ENCODE peak calls at places on chromosomes 1 and 21, in five cellular contexts. One of them, this sample, is unnamed.

GRCh38 chr1:158053276-158053675 is 59.8 kb downstream of the KIRREL1 start:
- DNase-seq in mesendoderm: no peak
- DNase-seq in mesenchymal stem cell: peak; percentile 53
- DNase-seq in H9: no peak
- DNase-seq in IMR-90: peak; percentile 26
- DNase-seq in this sample: no peak

GRCh38 chr1:167272375-167272957 is 51.8 kb downstream of the POU2F1 start:
- DNase-seq in mesenchymal stem cell: no peak
- DNase-seq in H9: no peak
- DNase-seq in mesendoderm: no peak
- DNase-seq in IMR-90: no peak
- DNase-seq in this sample: no peak

GRCh38 chr1:246527402-246528088 is 20.5 kb upstream of the SMYD3 start:
- DNase-seq in IMR-90: no peak
- DNase-seq in mesenchymal stem cell: no peak
- DNase-seq in H9: no peak
- DNase-seq in mesendoderm: no peak
- DNase-seq in this sample: no peak

GRCh38 chr1:239197871-239198270 is 188.5 kb upstream of the CHRM3 start:
- DNase-seq in mesenchymal stem cell: no peak
- DNase-seq in H9: no peak
- DNase-seq in IMR-90: no peak
- DNase-seq in mesendoderm: no peak
- DNase-seq in this sample: no peak

GRCh38 chr1:72296481-72296880 is 14.1 kb upstream of the NEGR1 start:
- DNase-seq in H9: no peak
- DNase-seq in IMR-90: no peak
- DNase-seq in mesenchymal stem cell: no peak
- DNase-seq in mesendoderm: no peak
- DNase-seq in this sample: no peak

GRCh38 chr1:72202761-72203160 is 79.6 kb downstream of the NEGR1 start:
- DNase-seq in H9: no peak
- DNase-seq in mesenchymal stem cell: peak; percentile 7
- DNase-seq in IMR-90: peak; percentile 45
- DNase-seq in mesendoderm: no peak
- DNase-seq in this sample: no peak

GRCh38 chr1:7485086-7485780 is 285.9 kb upstream of the VAMP3 start:
- DNase-seq in mesendoderm: no peak
- DNase-seq in mesenchymal stem cell: no peak
- DNase-seq in IMR-90: peak; percentile 23
- DNase-seq in H9: no peak
- DNase-seq in this sample: no peak

GRCh38 chr1:108646265-108646660 is 14.6 kb downstream of the HENMT1 start:
- DNase-seq in mesenchymal stem cell: no peak
- DNase-seq in H9: no peak
- DNase-seq in mesendoderm: no peak
- DNase-seq in IMR-90: no peak
- DNase-seq in this sample: no peak

GRCh38 chr1:208225954-208226937 is 17.9 kb downstream of the PLXNA2 start:
- DNase-seq in mesendoderm: no peak
- DNase-seq in IMR-90: no peak
- DNase-seq in H9: no peak
- DNase-seq in mesenchymal stem cell: peak; percentile 59
- DNase-seq in this sample: no peak

GRCh38 chr1:75034376-75034775 is 99.8 kb upstream of the LHX8 start:
- DNase-seq in mesendoderm: peak; percentile 28
- DNase-seq in mesenchymal stem cell: no peak
- DNase-seq in H9: no peak
- DNase-seq in IMR-90: no peak
- DNase-seq in this sample: no peak

GRCh38 chr1:228276361-228276831 is 68.6 kb downstream of the OBSCN start:
- DNase-seq in H9: no peak
- DNase-seq in IMR-90: no peak
- DNase-seq in mesenchymal stem cell: peak; percentile 5
- DNase-seq in mesendoderm: no peak
- DNase-seq in this sample: no peak

GRCh38 chr1:14919755-14920154 is 233.8 kb upstream of the TMEM51 start:
- DNase-seq in mesendoderm: no peak
- DNase-seq in mesenchymal stem cell: no peak
- DNase-seq in IMR-90: no peak
- DNase-seq in H9: no peak
- DNase-seq in this sample: no peak

GRCh38 chr1:118210723-118211110 is 25.7 kb upstream of the SPAG17 start:
- DNase-seq in IMR-90: no peak
- DNase-seq in mesendoderm: no peak
- DNase-seq in H9: no peak
- DNase-seq in mesenchymal stem cell: no peak
- DNase-seq in this sample: no peak

GRCh38 chr1:100411019-100411418 is 58.7 kb downstream of the CDC14A start:
- DNase-seq in mesendoderm: no peak
- DNase-seq in mesenchymal stem cell: no peak
- DNase-seq in H9: no peak
- DNase-seq in IMR-90: no peak
- DNase-seq in this sample: no peak

GRCh38 chr1:246814890-246815289 is 90.7 kb downstream of the SCCPDH start:
- DNase-seq in IMR-90: no peak
- DNase-seq in mesendoderm: no peak
- DNase-seq in H9: no peak
- DNase-seq in mesenchymal stem cell: no peak
- DNase-seq in this sample: no peak

GRCh38 chr1:37739222-37739621 is 25.7 kb downstream of the EPHA10 start:
- DNase-seq in mesenchymal stem cell: no peak
- DNase-seq in H9: no peak
- DNase-seq in IMR-90: no peak
- DNase-seq in mesendoderm: no peak
- DNase-seq in this sample: no peak

GRCh38 chr1:21909787-21910503 is 27.2 kb downstream of the HSPG2 start:
- DNase-seq in mesendoderm: peak; percentile 71
- DNase-seq in H9: no peak
- DNase-seq in IMR-90: peak; percentile 60
- DNase-seq in mesenchymal stem cell: peak; percentile 61
- DNase-seq in this sample: peak; percentile 47

GRCh38 chr1:21909286-21909759 is 27.8 kb downstream of the HSPG2 start:
- DNase-seq in mesendoderm: no peak
- DNase-seq in IMR-90: peak; percentile 50
- DNase-seq in H9: no peak
- DNase-seq in mesenchymal stem cell: peak; percentile 52
- DNase-seq in this sample: no peak

GRCh38 chr1:21911205-21912001 is 25.7 kb downstream of the HSPG2 start:
- DNase-seq in mesenchymal stem cell: peak; percentile 41
- DNase-seq in mesendoderm: no peak
- DNase-seq in IMR-90: no peak
- DNase-seq in H9: no peak
- DNase-seq in this sample: no peak

GRCh38 chr1:21912038-21912758 is 24.9 kb downstream of the HSPG2 start:
- DNase-seq in mesenchymal stem cell: no peak
- DNase-seq in H9: no peak
- DNase-seq in IMR-90: no peak
- DNase-seq in mesendoderm: no peak
- DNase-seq in this sample: no peak

DNA sequence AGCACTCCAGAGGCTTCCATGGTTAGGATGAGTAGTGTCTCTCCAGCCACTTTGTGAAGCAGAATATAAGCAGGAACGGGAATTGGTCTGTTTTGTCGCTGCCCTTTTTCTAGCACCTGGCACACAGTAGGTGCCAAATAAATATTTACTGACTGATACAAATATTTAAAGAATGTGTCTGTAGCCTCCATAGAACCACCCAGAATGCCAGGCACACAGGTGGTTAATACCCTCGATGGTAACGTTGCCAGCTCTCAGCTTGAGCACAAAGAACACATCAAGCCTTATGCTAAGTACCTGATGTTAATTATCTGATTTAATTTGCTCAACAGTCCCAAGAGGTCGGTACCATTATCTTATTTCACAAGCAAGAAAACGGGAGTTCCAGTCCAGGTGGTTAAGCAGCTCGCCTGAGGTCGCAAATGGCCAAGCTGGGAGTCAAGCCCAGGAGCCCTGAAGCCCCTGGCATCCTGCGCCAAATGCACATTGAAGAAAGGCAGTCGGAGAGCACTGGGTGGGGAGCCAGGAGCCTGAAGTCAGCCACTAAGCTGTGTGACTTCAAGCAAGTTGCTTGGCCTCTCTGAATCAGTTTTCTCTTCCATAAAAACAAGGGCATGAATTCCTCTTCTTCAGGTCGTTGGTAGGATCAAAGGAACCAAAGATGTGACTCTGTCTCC is 26.4 kb downstream of the HSPG2 start:
- DNase-seq in IMR-90: no peak
- DNase-seq in mesenchymal stem cell: no peak
- DNase-seq in H9: no peak
- DNase-seq in mesendoderm: no peak
- DNase-seq in this sample: no peak
- H3K79me1 ChIP-seq in IMR-90: peaks cover 96% of the 10 kb centered on the region
- H3K79me1 ChIP-seq in mesenchymal stem cell: peaks cover 31% of the 10 kb centered on the region
- H3K79me1 ChIP-seq in H9: no peaks in the 10 kb centered on the region
- H3K79me1 ChIP-seq in mesendoderm: peaks cover 8% of the 10 kb centered on the region
- H3K79me1 ChIP-seq in this sample: peaks cover 3% of the 10 kb centered on the region

DNA sequence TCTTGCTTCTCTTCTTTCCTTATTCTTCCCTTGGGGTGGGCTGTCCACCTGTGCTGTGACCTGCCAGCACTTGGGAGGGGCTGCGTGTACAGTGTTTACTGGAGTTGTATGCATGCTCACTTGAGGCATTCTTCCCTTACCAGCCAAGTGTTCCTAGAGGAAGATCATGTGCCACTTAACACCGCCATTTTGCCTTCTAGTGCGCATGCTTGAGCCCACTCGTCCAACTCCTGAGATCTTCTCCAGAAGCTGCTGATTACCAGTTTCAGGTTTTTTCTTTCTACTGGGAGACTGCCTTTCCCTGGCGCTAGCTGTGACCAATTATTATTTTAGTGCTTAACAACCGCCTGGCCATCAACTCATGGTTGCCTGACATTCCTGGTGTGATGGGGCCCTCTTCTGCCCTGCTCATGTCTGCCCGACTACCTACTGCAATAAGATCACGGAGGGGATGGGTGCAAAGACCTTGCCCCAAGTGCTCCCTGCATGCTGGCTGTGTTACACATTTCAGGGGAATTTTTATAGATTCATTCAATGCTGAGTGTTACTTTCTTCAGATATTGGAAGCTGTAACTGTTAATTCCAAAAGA is 74.2 kb upstream of the B3GALT5 start:
- DNase-seq in IMR-90: no peak
- DNase-seq in mesenchymal stem cell: no peak
- DNase-seq in H9: no peak
- DNase-seq in mesendoderm: no peak
- DNase-seq in this sample: no peak
- H3K4ac ChIP-seq in IMR-90: no peak overlapping the region
- H3K4ac ChIP-seq in mesenchymal stem cell: no peak overlapping the region
- H3K4ac ChIP-seq in H9: no peak overlapping the region
- H3K4ac ChIP-seq in mesendoderm: no peak overlapping the region
- H3K4ac ChIP-seq in this sample: no peak overlapping the region

DNA sequence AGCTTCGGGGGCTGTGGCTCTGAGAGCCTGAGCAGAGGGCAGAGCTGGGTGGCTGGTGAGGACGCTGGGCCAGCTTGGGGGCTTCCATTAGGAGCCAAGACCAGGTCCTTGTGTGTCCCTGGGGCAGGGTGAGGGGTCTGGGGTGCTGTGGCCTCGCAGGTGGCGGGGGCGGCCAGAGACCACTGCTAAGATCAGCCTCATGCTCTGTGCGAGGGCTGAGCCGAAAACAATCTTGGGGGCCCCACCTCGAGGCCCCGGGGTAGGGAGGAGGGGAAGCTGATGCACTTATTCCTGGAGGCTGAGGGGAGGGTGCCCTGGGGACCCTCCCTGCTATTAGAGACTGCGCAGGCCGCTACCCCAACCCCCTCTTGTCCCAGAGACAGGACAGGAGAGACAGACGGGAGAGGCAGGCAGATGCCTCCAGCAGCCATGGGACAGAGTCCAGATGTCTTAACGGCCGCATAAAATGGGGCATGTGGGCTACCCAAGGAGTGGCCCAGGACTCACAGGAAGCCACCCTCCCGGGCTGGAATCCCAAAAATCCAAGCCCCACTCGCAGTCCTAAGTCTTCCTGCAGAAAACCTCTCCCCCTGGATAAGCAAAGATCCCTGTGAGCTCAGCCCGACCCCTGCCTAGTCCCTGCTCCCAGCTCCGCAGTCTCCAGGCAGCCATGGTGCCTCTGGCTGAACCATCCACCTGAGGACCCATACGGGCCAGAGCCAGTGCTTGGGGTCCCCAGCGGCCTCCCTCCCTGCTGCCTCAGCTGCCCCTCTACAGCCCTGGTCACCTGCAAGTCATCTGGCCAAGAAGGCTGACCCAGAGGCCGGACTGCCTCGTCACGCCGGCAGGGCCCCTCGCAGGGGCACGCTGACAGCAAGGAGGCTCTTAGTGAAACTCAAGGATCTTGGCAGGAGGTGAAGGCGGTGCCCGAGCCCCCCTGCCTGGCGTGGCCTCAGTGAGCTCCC is 43.6 kb upstream of the COL18A1 start:
- DNase-seq in H9: no peak
- DNase-seq in mesendoderm: peak; percentile 85
- DNase-seq in mesenchymal stem cell: no peak
- DNase-seq in IMR-90: no peak
- DNase-seq in this sample: no peak
- H3K79me1 ChIP-seq in H9: no peaks in the 10 kb centered on the region
- H3K79me1 ChIP-seq in mesendoderm: no peaks in the 10 kb centered on the region
- H3K79me1 ChIP-seq in mesenchymal stem cell: no peaks in the 10 kb centered on the region
- H3K79me1 ChIP-seq in IMR-90: peaks cover 14% of the 10 kb centered on the region
- H3K79me1 ChIP-seq in this sample: peaks cover 2% of the 10 kb centered on the region

GRCh38 chr1:28235746-28236655 is at the start of gene ATP5IF1:
- DNase-seq in H9: peak; percentile 98
- DNase-seq in mesendoderm: peak; percentile 99
- DNase-seq in mesenchymal stem cell: peak; percentile 98
- DNase-seq in IMR-90: peak; percentile 97
- DNase-seq in this sample: peak; percentile 93

GRCh38 chr1:28236656-28237331 is 870 bp downstream of the ATP5IF1 start:
- DNase-seq in H9: no peak
- DNase-seq in mesendoderm: peak; percentile 16
- DNase-seq in mesenchymal stem cell: no peak
- DNase-seq in IMR-90: no peak
- DNase-seq in this sample: no peak

GRCh38 chr1:28233264-28233606 is 406 bp upstream of the DNAJC8 start:
- DNase-seq in H9: no peak
- DNase-seq in IMR-90: no peak
- DNase-seq in mesendoderm: no peak
- DNase-seq in mesenchymal stem cell: no peak
- DNase-seq in this sample: no peak

GRCh38 chr1:28229089-28229488 is 3.7 kb downstream of the DNAJC8 start:
- DNase-seq in H9: no peak
- DNase-seq in IMR-90: no peak
- DNase-seq in mesendoderm: no peak
- DNase-seq in mesenchymal stem cell: no peak
- DNase-seq in this sample: no peak

DNA sequence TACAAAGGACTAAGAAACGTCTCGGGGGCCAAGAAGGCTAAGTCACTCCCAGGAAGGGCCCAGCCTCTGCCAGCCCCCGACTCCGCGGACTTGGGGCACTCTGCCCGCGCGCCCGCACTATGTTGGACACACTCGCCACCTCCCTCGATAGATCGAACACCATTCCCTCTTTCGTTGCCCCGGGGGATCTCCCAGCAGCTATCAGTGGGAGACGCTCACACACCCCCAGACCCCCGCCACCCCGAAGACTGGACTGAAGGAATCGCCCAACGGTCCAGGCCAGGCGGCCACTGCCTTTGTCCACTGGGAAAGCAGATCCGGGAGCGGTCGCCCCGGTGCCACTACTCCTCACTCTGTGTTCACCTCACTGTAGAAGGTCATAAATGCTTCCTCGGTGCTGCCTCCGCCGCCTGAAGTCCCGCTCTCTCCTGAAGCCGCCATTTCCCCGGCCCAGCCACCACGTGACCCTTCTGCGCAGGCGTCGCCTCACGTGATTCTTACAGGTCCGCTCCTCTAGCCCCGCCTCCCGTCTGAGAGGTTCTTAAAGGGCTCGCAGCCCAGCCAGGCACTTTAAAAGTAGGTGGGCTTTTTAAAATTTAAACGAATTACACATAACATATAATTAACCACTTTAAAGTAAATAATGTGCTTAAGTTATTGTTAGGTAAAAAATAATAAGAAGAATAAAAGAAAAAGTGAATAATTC is at the start of gene DNAJC8:
- DNase-seq in IMR-90: peak; percentile 90
- DNase-seq in mesenchymal stem cell: peak; percentile 90
- DNase-seq in mesendoderm: peak; percentile 93
- DNase-seq in H9: peak; percentile 93
- DNase-seq in this sample: peak; percentile 79
- H3K4ac ChIP-seq in IMR-90: peak within 1 kb of the TSS; percentile 92
- H3K4ac ChIP-seq in mesenchymal stem cell: peak within 1 kb of the TSS; percentile 66
- H3K4ac ChIP-seq in mesendoderm: peak within 1 kb of the TSS; percentile 44
- H3K4ac ChIP-seq in H9: no peak within 1 kb of the TSS
- H3K4ac ChIP-seq in this sample: no peak within 1 kb of the TSS

This sample was measured in neuronal stem cell.